ENCODE peak calls at places on chromosomes 7 and 10, in six cellular contexts. U is stomach, G is HepG2, E is K562, V is spleen, L is HCT116. C is an unnamed sample. For H3K4me1, the result is how much of the 10 kb centered on the place peaks cover.

GRCh38 chr10:114374141-114374791 is 30.0 kb downstream of the AFAP1L2 start:
- DNase-seq in U (no peak), G (no peak), E (no peak), V (no peak), L (no peak), C (no peak)

GRCh38 chr7:132575336-132575986 is 809 bp downstream of the PLXNA4 start:
- DNase-seq in U (no peak), G (no peak), E (no peak), V (no peak), L (no peak), C (no peak)

GRCh38 chr7:39952791-39953190 is 2.7 kb downstream of the CDK13 start:
- DNase-seq in U (no peak), G (no peak), E (no peak), V (no peak), L (no peak), C (no peak)

GRCh38 chr10:131314148-131314547 is 2.6 kb upstream of the TCERG1L start:
- DNase-seq in U (no peak), G (no peak), E (no peak), V (no peak), L (no peak), C (no peak)

GRCh38 chr10:79254333-79255006 is 92.8 kb upstream of the PPIF start:
- DNase-seq in U (no peak), G (no peak), E (no peak), V (no peak), L (no peak), C (no peak)

GRCh38 chr10:86655596-86655995 is 1.2 kb downstream of the OPN4 start:
- DNase-seq in U (no peak), G (no peak), E (no peak), V (peak), L (no peak), C (no peak)

GRCh38 chr10:92290076-92290836 is 622 bp downstream of the CPEB3 start:
- DNase-seq in U (peak), G (peak), E (peak), V (no peak), L (peak), C (peak)

GRCh38 chr10:132690821-132691610 is 94.9 kb downstream of the NKX6-2 start:
- DNase-seq in U (no peak), G (no peak), E (no peak), V (peak), L (no peak), C (no peak)

GRCh38 chr7:158309844-158310763 is 277.5 kb downstream of the PTPRN2 start:
- DNase-seq in U (no peak), G (no peak), E (no peak), V (no peak), L (no peak), C (peak)

GRCh38 chr10:18158698-18159342 is 18.6 kb downstream of the CACNB2 start:
- DNase-seq in U (no peak), G (no peak), E (no peak), V (no peak), L (no peak), C (no peak)

GRCh38 chr7:43872401-43873165 is 3.3 kb upstream of the MRPS24 start:
- DNase-seq in U (no peak), G (no peak), E (peak), V (peak), L (no peak), C (no peak)

GRCh38 chr10:12707461-12708185 is 293.9 kb downstream of the CCDC3 start:
- DNase-seq in U (peak), G (peak), E (peak), V (no peak), L (peak), C (no peak)

GRCh38 chr7:148276291-148277041 is 314.1 kb upstream of the C7orf33 start:
- DNase-seq in U (no peak), G (no peak), E (no peak), V (no peak), L (no peak), C (peak)

GRCh38 chr10:71889388-71889987 is 38.4 kb upstream of the PSAP start:
- DNase-seq in U (no peak), G (no peak), E (no peak), V (no peak), L (no peak), C (no peak)

GRCh38 chr10:124992462-124993344 is 50.8 kb downstream of the ZRANB1 start:
- DNase-seq in U (peak), G (peak), E (no peak), V (peak), L (peak), C (peak)

GRCh38 chr7:122132341-122132740 is 11.7 kb downstream of the AASS start:
- DNase-seq in U (no peak), G (no peak), E (no peak), V (no peak), L (no peak), C (no peak)

GRCh38 chr7:77209479-77210139 is 10.0 kb upstream of the FGL2 start:
- DNase-seq in U (no peak), G (no peak), E (no peak), V (no peak), L (no peak), C (no peak)

GRCh38 chr7:16484453-16485158 is 19.1 kb upstream of the SOSTDC1 start:
- DNase-seq in U (no peak), G (peak), E (no peak), V (no peak), L (peak), C (no peak)

GRCh38 chr10:34742456-34742855 is 72.6 kb downstream of the PARD3 start:
- DNase-seq in U (no peak), G (no peak), E (no peak), V (no peak), L (no peak), C (no peak)

GRCh38 chr7:106774768-106775551 is 90.1 kb upstream of the PIK3CG start:
- DNase-seq in U (no peak), G (no peak), E (peak), V (no peak), L (peak), C (no peak)

GRCh38 chr7:155762639-155763038 is 49.6 kb downstream of the SHH start:
- DNase-seq in U (no peak), G (no peak), E (no peak), V (no peak), L (no peak), C (no peak)
- H3K4me1 ChIP-seq in U (under half), G (under half), E (under half), V (half or more), L (under half), C (under half)

GRCh38 chr10:116044722-116045374 is 228.2 kb downstream of the GFRA1 start:
- DNase-seq in U (no peak), G (no peak), E (no peak), V (no peak), L (no peak), C (no peak)

GRCh38 chr10:116045957-116046356 is 227.0 kb downstream of the GFRA1 start:
- DNase-seq in U (no peak), G (no peak), E (no peak), V (no peak), L (no peak), C (no peak)

GRCh38 chr10:116053910-116054309 is 219.1 kb downstream of the GFRA1 start:
- DNase-seq in U (no peak), G (no peak), E (no peak), V (no peak), L (no peak), C (peak)

GRCh38 chr10:116049644-116050043 is 223.4 kb downstream of the GFRA1 start:
- DNase-seq in U (no peak), G (no peak), E (no peak), V (no peak), L (no peak), C (no peak)

GRCh38 chr10:116049158-116049557 is 223.8 kb downstream of the GFRA1 start:
- DNase-seq in U (no peak), G (no peak), E (no peak), V (no peak), L (no peak), C (no peak)
- TF ChIP-seq POLR2AphosphoS5 in U (no peak), G (no peak), E (no peak), V (no peak), L (no peak), C (no peak)

DNA sequence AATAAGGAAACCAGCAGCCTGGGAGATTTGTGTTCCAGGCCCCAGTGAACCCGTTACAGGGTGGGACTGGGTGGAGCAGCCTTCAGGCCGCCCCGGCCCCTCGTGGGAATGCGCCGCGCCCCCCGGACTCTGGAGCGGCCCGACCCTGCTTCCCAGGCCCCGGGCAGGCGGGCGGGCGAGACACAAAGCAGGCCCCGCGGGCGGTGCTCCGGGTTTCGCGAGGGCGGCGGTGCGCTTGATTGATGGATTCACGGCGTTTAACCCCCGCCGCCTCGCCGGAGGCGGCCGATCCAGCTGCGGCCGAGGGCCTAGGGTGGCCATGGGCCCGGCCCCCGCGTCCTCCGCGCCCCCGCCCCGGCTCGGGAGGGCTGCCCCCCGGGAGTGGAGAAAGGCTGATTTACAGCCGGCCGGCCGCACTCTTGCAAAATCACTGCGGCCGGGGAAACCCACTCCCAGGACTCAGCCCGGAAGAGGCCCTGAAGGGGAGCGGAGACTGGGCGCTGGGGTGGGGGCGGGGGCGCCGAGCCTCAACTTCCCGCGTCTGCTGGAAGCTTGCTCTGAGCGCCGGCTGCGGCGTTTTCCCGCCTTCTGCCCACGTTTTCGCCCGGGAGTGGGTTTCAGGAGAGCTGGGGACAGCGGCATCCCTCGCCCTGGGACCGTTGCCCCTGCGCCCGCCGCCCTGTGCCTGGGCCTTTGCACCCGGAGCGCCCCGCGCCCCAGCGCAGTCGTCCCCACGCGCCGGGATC is 299.6 kb upstream of the NFE2L3 start:
- DNase-seq in U (no peak), G (no peak), E (no peak), V (peak), L (no peak), C (no peak)
- H3K4me1 ChIP-seq in U (under half), G (under half), E (under half), V (under half), L (under half), C (half or more)

GRCh38 chr7:145009866-145010265 is 174.0 kb upstream of the TPK1 start:
- DNase-seq in U (no peak), G (no peak), E (no peak), V (no peak), L (no peak), C (no peak)

GRCh38 chr7:145005601-145006000 is 169.7 kb upstream of the TPK1 start:
- DNase-seq in U (no peak), G (no peak), E (no peak), V (no peak), L (no peak), C (no peak)
- TF ChIP-seq POLR2AphosphoS5 in U (no peak), G (no peak), E (no peak), V (no peak), L (no peak), C (no peak)

GRCh38 chr10:7560519-7560918 is 106.2 kb downstream of the ITIH5 start:
- DNase-seq in U (no peak), G (no peak), E (no peak), V (no peak), L (no peak), C (no peak)

GRCh38 chr10:7558036-7558435 is 108.7 kb downstream of the ITIH5 start:
- DNase-seq in U (no peak), G (no peak), E (no peak), V (no peak), L (no peak), C (no peak)

GRCh38 chr10:7562026-7562425 is 104.7 kb downstream of the ITIH5 start:
- DNase-seq in U (no peak), G (no peak), E (no peak), V (no peak), L (no peak), C (no peak)

GRCh38 chr10:7561216-7561893 is 105.4 kb downstream of the ITIH5 start:
- DNase-seq in U (peak), G (peak), E (no peak), V (no peak), L (no peak), C (no peak)

DNA sequence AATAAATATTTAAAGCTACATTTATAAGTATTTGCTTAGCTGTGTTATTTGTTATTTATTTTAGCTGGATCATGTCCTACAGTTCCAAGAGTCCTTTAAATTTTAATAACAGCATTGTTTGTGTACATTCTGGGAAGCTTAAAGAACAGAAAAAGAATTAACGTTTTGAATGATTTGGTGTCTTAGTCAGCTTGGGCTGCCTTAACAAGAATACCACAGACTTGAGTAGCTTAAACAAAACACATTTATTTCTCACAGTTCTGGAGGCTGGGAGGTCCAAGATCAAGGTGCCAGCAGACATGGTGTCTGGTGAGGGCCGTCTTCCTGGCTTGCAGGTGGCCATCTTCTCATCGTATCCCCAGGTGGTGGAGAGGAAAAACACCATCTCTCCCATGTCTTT is 107.3 kb downstream of the ITIH5 start:
- DNase-seq in U (no peak), G (no peak), E (no peak), V (no peak), L (no peak), C (no peak)
- H3K4me1 ChIP-seq in U (under half), G (under half), E (under half), V (under half), L (under half), C (half or more)

GRCh38 chr10:102580230-102580629 is 64.0 kb upstream of the TRIM8 start:
- DNase-seq in U (no peak), G (no peak), E (no peak), V (no peak), L (no peak), C (no peak)

GRCh38 chr10:102581401-102581800 is 62.9 kb upstream of the TRIM8 start:
- DNase-seq in U (no peak), G (no peak), E (no peak), V (no peak), L (no peak), C (no peak)

GRCh38 chr10:102586858-102587257 is 57.4 kb upstream of the TRIM8 start:
- DNase-seq in U (no peak), G (no peak), E (no peak), V (no peak), L (no peak), C (no peak)

GRCh38 chr10:102582181-102582580 is 62.1 kb upstream of the TRIM8 start:
- DNase-seq in U (no peak), G (no peak), E (no peak), V (no peak), L (no peak), C (no peak)

GRCh38 chr10:102583435-102584417 is 60.6 kb upstream of the TRIM8 start:
- DNase-seq in U (peak), G (peak), E (peak), V (peak), L (peak), C (peak)
- TF ChIP-seq POLR2AphosphoS5 in U (no peak), G (no peak), E (no peak), V (no peak), L (no peak), C (no peak)

C was measured in esophagus muscularis mucosa.